ENCODE peak calls at places on chromosome 14, in four cellular contexts. One of them, this sample, is unnamed. For H3K36me3, the result is how much of the 10 kb centered on the place peaks cover.

GRCh38 chr14:103070263-103070885 is 13.0 kb upstream of the CDC42BPB start:
- DNase-seq in heart left ventricle: no peak
- DNase-seq in aorta: no peak
- DNase-seq in stomach: no peak
- DNase-seq in this sample: no peak

GRCh38 chr14:100155049-100155621 is 4.3 kb downstream of the DEGS2 start:
- DNase-seq in heart left ventricle: no peak
- DNase-seq in aorta: peak
- DNase-seq in stomach: no peak
- DNase-seq in this sample: no peak

GRCh38 chr14:100677925-100678765 is 48.5 kb upstream of the DLK1 start:
- DNase-seq in aorta: no peak
- DNase-seq in stomach: peak
- DNase-seq in heart left ventricle: peak
- DNase-seq in this sample: peak

GRCh38 chr14:101819251-101819990 is 57.9 kb downstream of the PPP2R5C start:
- DNase-seq in stomach: no peak
- DNase-seq in aorta: no peak
- DNase-seq in heart left ventricle: no peak
- DNase-seq in this sample: no peak

GRCh38 chr14:92426237-92426636 is 87.3 kb upstream of the RIN3 start:
- DNase-seq in aorta: peak
- DNase-seq in stomach: no peak
- DNase-seq in heart left ventricle: no peak
- DNase-seq in this sample: no peak

GRCh38 chr14:104228221-104228620 is 89.8 kb downstream of the KIF26A start:
- DNase-seq in stomach: no peak
- DNase-seq in aorta: no peak
- DNase-seq in heart left ventricle: no peak
- DNase-seq in this sample: no peak

GRCh38 chr14:65261425-65261920 is 151.1 kb upstream of the FUT8 start:
- DNase-seq in heart left ventricle: no peak
- DNase-seq in stomach: no peak
- DNase-seq in aorta: no peak
- DNase-seq in this sample: no peak

GRCh38 chr14:88323520-88324199 is 591 bp upstream of the KCNK10 start:
- DNase-seq in stomach: no peak
- DNase-seq in aorta: no peak
- DNase-seq in heart left ventricle: no peak
- DNase-seq in this sample: no peak

GRCh38 chr14:99270491-99271287 is 1.3 kb downstream of the BCL11B start:
- DNase-seq in stomach: no peak
- DNase-seq in heart left ventricle: no peak
- DNase-seq in aorta: no peak
- DNase-seq in this sample: no peak

GRCh38 chr14:99321955-99322730 is 50.1 kb upstream of the BCL11B start:
- DNase-seq in aorta: peak
- DNase-seq in stomach: no peak
- DNase-seq in heart left ventricle: no peak
- DNase-seq in this sample: no peak

GRCh38 chr14:76777721-76778120 is 16.5 kb downstream of the VASH1 start:
- DNase-seq in aorta: peak
- DNase-seq in stomach: no peak
- DNase-seq in heart left ventricle: no peak
- DNase-seq in this sample: no peak

GRCh38 chr14:26930576-26930975 is 332.7 kb upstream of the NOVA1 start:
- DNase-seq in aorta: no peak
- DNase-seq in stomach: no peak
- DNase-seq in heart left ventricle: no peak
- DNase-seq in this sample: no peak

GRCh38 chr14:104805326-104805678 is 4.4 kb downstream of the ZBTB42 start:
- DNase-seq in stomach: peak
- DNase-seq in heart left ventricle: peak
- DNase-seq in aorta: no peak
- DNase-seq in this sample: peak

GRCh38 chr14:93115069-93115919 is 431 bp downstream of the ITPK1 start:
- DNase-seq in aorta: peak
- DNase-seq in stomach: peak
- DNase-seq in heart left ventricle: peak
- DNase-seq in this sample: peak

GRCh38 chr14:32129124-32129523 is 52.0 kb downstream of the ARHGAP5 start:
- DNase-seq in stomach: no peak
- DNase-seq in heart left ventricle: no peak
- DNase-seq in aorta: no peak
- DNase-seq in this sample: no peak

GRCh38 chr14:22536853-22537338 is 52.1 kb downstream of the DAD1 start:
- DNase-seq in stomach: peak
- DNase-seq in heart left ventricle: peak
- DNase-seq in aorta: peak
- DNase-seq in this sample: peak

GRCh38 chr14:99644723-99645544 is at the start of gene HHIPL1:
- DNase-seq in stomach: no peak
- DNase-seq in heart left ventricle: peak
- DNase-seq in aorta: no peak
- DNase-seq in this sample: no peak

GRCh38 chr14:31843361-31844091 is 233.6 kb upstream of the ARHGAP5 start:
- DNase-seq in aorta: no peak
- DNase-seq in heart left ventricle: no peak
- DNase-seq in stomach: no peak
- DNase-seq in this sample: no peak

GRCh38 chr14:39491134-39491541 is 58.9 kb upstream of the FBXO33 start:
- DNase-seq in heart left ventricle: no peak
- DNase-seq in stomach: no peak
- DNase-seq in aorta: no peak
- DNase-seq in this sample: no peak

GRCh38 chr14:82070040-82070439 is 536.4 kb upstream of the SEL1L start:
- DNase-seq in stomach: no peak
- DNase-seq in heart left ventricle: no peak
- DNase-seq in aorta: no peak
- DNase-seq in this sample: no peak

GRCh38 chr14:23354990-23355389 is 2.3 kb upstream of the SLC22A17 start:
- DNase-seq in heart left ventricle: no peak
- DNase-seq in aorta: peak
- DNase-seq in stomach: no peak
- DNase-seq in this sample: no peak

GRCh38 chr14:92819011-92819410 is 24.9 kb downstream of the GOLGA5 start:
- DNase-seq in stomach: no peak
- DNase-seq in aorta: no peak
- DNase-seq in heart left ventricle: no peak
- DNase-seq in this sample: no peak

GRCh38 chr14:67566908-67567307 is 33.2 kb downstream of the PIGH start:
- DNase-seq in heart left ventricle: no peak
- DNase-seq in aorta: peak
- DNase-seq in stomach: no peak
- DNase-seq in this sample: no peak

GRCh38 chr14:104355101-104355691 is 216.8 kb downstream of the KIF26A start:
- DNase-seq in stomach: no peak
- DNase-seq in heart left ventricle: no peak
- DNase-seq in aorta: no peak
- DNase-seq in this sample: peak

GRCh38 chr14:93538411-93538810 is 107.7 kb downstream of the UNC79 start:
- DNase-seq in aorta: no peak
- DNase-seq in heart left ventricle: no peak
- DNase-seq in stomach: no peak
- DNase-seq in this sample: no peak

GRCh38 chr14:69992564-69992963 is 113.3 kb downstream of the SMOC1 start:
- DNase-seq in aorta: no peak
- DNase-seq in stomach: no peak
- DNase-seq in heart left ventricle: no peak
- DNase-seq in this sample: no peak

GRCh38 chr14:94675036-94675435 is 62.8 kb downstream of the SERPINA3 start:
- DNase-seq in aorta: peak
- DNase-seq in heart left ventricle: no peak
- DNase-seq in stomach: peak
- DNase-seq in this sample: no peak

GRCh38 chr14:106879241-106879640 is 1352.9 kb downstream of the TMEM121 start:
- DNase-seq in heart left ventricle: no peak
- DNase-seq in aorta: no peak
- DNase-seq in stomach: peak
- DNase-seq in this sample: no peak

GRCh38 chr14:98370352-98370751 is 901.6 kb downstream of the BCL11B start:
- DNase-seq in aorta: no peak
- DNase-seq in stomach: no peak
- DNase-seq in heart left ventricle: no peak
- DNase-seq in this sample: no peak

GRCh38 chr14:70595443-70596185 is 4.8 kb downstream of the MED6 start:
- DNase-seq in stomach: no peak
- DNase-seq in heart left ventricle: no peak
- DNase-seq in aorta: no peak
- DNase-seq in this sample: no peak

GRCh38 chr14:58133739-58134138 is 18.3 kb downstream of the ARMH4 start:
- DNase-seq in heart left ventricle: no peak
- DNase-seq in aorta: no peak
- DNase-seq in stomach: no peak
- DNase-seq in this sample: no peak

GRCh38 chr14:92397140-92397815 is 74.3 kb downstream of the SLC24A4 start:
- DNase-seq in heart left ventricle: no peak
- DNase-seq in stomach: no peak
- DNase-seq in aorta: no peak
- DNase-seq in this sample: no peak

GRCh38 chr14:80095623-80096022 is 115.7 kb downstream of the DIO2 start:
- DNase-seq in heart left ventricle: no peak
- DNase-seq in aorta: no peak
- DNase-seq in stomach: no peak
- DNase-seq in this sample: no peak

GRCh38 chr14:95504135-95505029 is 12.1 kb downstream of the SYNE3 start:
- DNase-seq in stomach: no peak
- DNase-seq in heart left ventricle: no peak
- DNase-seq in aorta: peak
- DNase-seq in this sample: no peak

GRCh38 chr14:40346275-40346674 is 914.0 kb upstream of the FBXO33 start:
- DNase-seq in heart left ventricle: no peak
- DNase-seq in aorta: no peak
- DNase-seq in stomach: no peak
- DNase-seq in this sample: no peak

GRCh38 chr14:25049559-25050493 is at the start of gene STXBP6:
- DNase-seq in stomach: peak
- DNase-seq in aorta: peak
- DNase-seq in heart left ventricle: peak
- DNase-seq in this sample: peak

GRCh38 chr14:39229222-39229543 is 4.5 kb upstream of the MIA2 start:
- DNase-seq in stomach: no peak
- DNase-seq in aorta: no peak
- DNase-seq in heart left ventricle: no peak
- DNase-seq in this sample: no peak

GRCh38 chr14:37588667-37588955 is 6.4 kb downstream of the FOXA1 start:
- DNase-seq in heart left ventricle: no peak
- DNase-seq in aorta: no peak
- DNase-seq in stomach: no peak
- DNase-seq in this sample: no peak

GRCh38 chr14:37586783-37587428 is 8.1 kb downstream of the FOXA1 start:
- DNase-seq in stomach: no peak
- DNase-seq in heart left ventricle: no peak
- DNase-seq in aorta: no peak
- DNase-seq in this sample: no peak

GRCh38 chr14:37585971-37586759 is 8.9 kb downstream of the FOXA1 start:
- DNase-seq in stomach: no peak
- DNase-seq in aorta: no peak
- DNase-seq in heart left ventricle: no peak
- DNase-seq in this sample: no peak

GRCh38 chr14:37587881-37588666 is 7.0 kb downstream of the FOXA1 start:
- DNase-seq in aorta: peak
- DNase-seq in heart left ventricle: no peak
- DNase-seq in stomach: no peak
- DNase-seq in this sample: no peak

DNA sequence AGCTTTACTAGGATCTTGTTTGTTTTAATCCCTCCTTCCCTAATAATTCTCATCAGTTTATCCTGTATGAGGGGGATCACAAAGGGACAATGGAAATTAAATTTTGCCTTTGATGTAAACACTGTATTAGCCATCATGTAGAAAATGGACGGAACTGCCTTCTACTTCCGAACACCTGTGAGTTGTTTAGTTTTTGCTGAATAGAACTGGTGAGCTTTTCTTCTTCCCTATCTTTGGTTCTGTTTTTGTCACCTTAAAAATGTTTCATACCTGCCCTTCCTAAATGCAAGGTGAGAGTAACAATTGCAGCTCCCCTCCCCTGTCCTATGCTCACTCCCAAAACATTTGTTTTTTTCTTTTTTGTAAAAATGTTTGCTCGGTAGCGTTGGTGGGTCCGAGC is 7.6 kb downstream of the FOXA1 start:
- DNase-seq in heart left ventricle: no peak
- DNase-seq in stomach: no peak
- DNase-seq in aorta: no peak
- DNase-seq in this sample: no peak
- H3K4me3 ChIP-seq in heart left ventricle: no peak
- H3K4me3 ChIP-seq in stomach: peak
- H3K4me3 ChIP-seq in aorta: no peak
- H3K4me3 ChIP-seq in this sample: no peak

GRCh38 chr14:91193069-91193468 is 51.4 kb downstream of the GPR68 start:
- DNase-seq in aorta: peak
- DNase-seq in stomach: no peak
- DNase-seq in heart left ventricle: no peak
- DNase-seq in this sample: no peak
- H3K36me3 ChIP-seq in aorta: under half
- H3K36me3 ChIP-seq in stomach: half or more
- H3K36me3 ChIP-seq in heart left ventricle: half or more
- H3K36me3 ChIP-seq in this sample: under half

DNA sequence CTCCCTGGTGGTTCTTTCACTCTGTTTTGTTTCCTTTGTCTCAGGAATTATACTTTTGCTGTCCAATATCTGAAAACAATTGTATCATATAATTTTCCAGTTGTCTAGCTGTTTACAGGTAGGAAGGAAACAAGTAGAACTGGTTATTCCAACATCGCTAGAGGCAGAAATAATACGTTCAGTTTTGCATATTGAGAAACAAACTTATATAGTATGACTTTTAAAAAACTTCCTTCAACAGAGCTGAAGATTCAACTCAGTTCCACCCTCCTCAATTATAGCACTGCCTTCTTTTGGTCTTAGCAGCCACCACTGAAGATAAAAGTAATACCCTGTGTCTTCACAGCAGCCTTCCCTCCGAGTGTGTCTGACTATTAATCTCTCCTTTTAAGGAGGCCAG is 214.3 kb downstream of the EFCAB11 start:
- DNase-seq in stomach: no peak
- DNase-seq in aorta: no peak
- DNase-seq in heart left ventricle: no peak
- DNase-seq in this sample: no peak
- H3K4me3 ChIP-seq in stomach: no peak
- H3K4me3 ChIP-seq in aorta: no peak
- H3K4me3 ChIP-seq in heart left ventricle: no peak
- H3K4me3 ChIP-seq in this sample: no peak

DNA sequence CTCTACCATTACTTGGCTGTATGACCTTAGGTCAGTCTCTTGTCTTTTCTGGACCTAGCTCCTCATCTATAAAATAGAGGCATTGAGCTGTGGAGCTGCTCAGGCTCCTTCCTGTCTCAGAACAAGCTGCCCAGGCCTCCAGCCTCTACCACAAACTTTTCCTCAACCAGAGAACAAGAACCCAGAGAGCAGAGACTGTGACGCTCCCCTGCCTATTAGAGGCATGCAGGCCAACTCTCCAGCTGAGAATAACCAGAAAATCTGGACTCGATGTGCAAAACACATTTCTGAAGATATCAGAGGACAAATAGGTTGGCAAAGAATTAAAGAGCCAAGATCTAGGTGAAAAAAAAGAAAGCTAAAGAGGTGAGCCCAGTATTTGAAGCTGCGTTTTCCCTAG is 17.8 kb upstream of the PNMA1 start:
- DNase-seq in aorta: no peak
- DNase-seq in heart left ventricle: peak
- DNase-seq in stomach: no peak
- DNase-seq in this sample: no peak
- H3K36me3 ChIP-seq in aorta: under half
- H3K36me3 ChIP-seq in heart left ventricle: half or more
- H3K36me3 ChIP-seq in stomach: under half
- H3K36me3 ChIP-seq in this sample: under half

This sample was measured in uterus.